ENCODE peak calls at places on chromosomes 11 and 22, in six cellular contexts. Q is HAP-1, Y is fibroblast of lung, B is tibial artery, T is mammary epithelial cell, P is left lung. N is an unnamed sample. For H3K4me1 and H3K27me3, the result is how much of the 10 kb centered on the place peaks cover.

GRCh38 chr11:107834995-107835394 is 23.6 kb downstream of the SLC35F2 start:
- DNase-seq in Y (no peak), Q (no peak), B (no peak), T (no peak), P (no peak), N (no peak)

GRCh38 chr11:119254239-119254638 is 48.1 kb downstream of the CBL start:
- DNase-seq in P (no peak), Q (no peak), B (no peak), T (no peak), Y (no peak), N (no peak)

GRCh38 chr11:105897161-105897560 is 124.9 kb downstream of the MSANTD4 start:
- DNase-seq in P (no peak), Y (no peak), Q (no peak), B (no peak), T (no peak), N (no peak)

GRCh38 chr11:65125197-65126056 is 3.3 kb downstream of the MRPL49 start:
- DNase-seq in Q (no peak), P (no peak), B (no peak), T (no peak), Y (no peak), N (no peak)

GRCh38 chr22:31625661-31626426 is 36.2 kb downstream of the PISD start:
- DNase-seq in B (no peak), T (no peak), P (peak), Y (no peak), Q (no peak), N (no peak)

GRCh38 chr11:70503878-70504240 is 105.5 kb downstream of the CTTN start:
- DNase-seq in Y (no peak), B (no peak), T (no peak), P (peak), Q (peak), N (no peak)

GRCh38 chr22:19891350-19892248 is 36.9 kb upstream of the GNB1L start:
- DNase-seq in Q (peak), T (peak), Y (peak), B (no peak), P (peak), N (peak)

GRCh38 chr11:113110046-113110445 is 148.8 kb downstream of the NCAM1 start:
- DNase-seq in T (no peak), P (no peak), Q (no peak), B (no peak), Y (no peak), N (no peak)

GRCh38 chr11:15038963-15039362 is 34.4 kb upstream of the CALCB start:
- DNase-seq in B (no peak), T (peak), Q (no peak), Y (peak), P (no peak), N (no peak)

GRCh38 chr11:128045094-128045725 is 542.1 kb downstream of the ETS1 start:
- DNase-seq in Y (peak), T (no peak), P (no peak), Q (no peak), B (no peak), N (no peak)

GRCh38 chr11:3867209-3868071 is 12.0 kb downstream of the STIM1 start:
- DNase-seq in Q (no peak), Y (no peak), P (no peak), B (no peak), T (peak), N (no peak)

GRCh38 chr11:110028904-110029303 is 64.3 kb upstream of the ZC3H12C start:
- DNase-seq in Y (no peak), P (no peak), B (no peak), T (peak), Q (no peak), N (no peak)

GRCh38 chr11:83724704-83725114 is 438.5 kb upstream of the CCDC90B start:
- DNase-seq in Y (peak), B (no peak), Q (no peak), P (no peak), T (peak), N (no peak)

GRCh38 chr11:100467821-100468508 is 219.1 kb upstream of the ARHGAP42 start:
- DNase-seq in Q (peak), B (no peak), Y (no peak), P (no peak), T (no peak), N (no peak)

GRCh38 chr11:22879615-22880014 is 19.3 kb upstream of the CCDC179 start:
- DNase-seq in Y (no peak), P (no peak), T (no peak), B (no peak), Q (no peak), N (no peak)

GRCh38 chr22:42296381-42296853 is 26.0 kb upstream of the TCF20 start:
- DNase-seq in B (no peak), P (no peak), Q (no peak), Y (no peak), T (no peak), N (no peak)

GRCh38 chr11:121613724-121614123 is 161.0 kb upstream of the SORL1-AS1 start:
- DNase-seq in Q (no peak), T (no peak), B (no peak), P (no peak), Y (peak), N (no peak)

GRCh38 chr11:72583616-72584292 is 90.5 kb downstream of the PDE2A start:
- DNase-seq in P (peak), T (no peak), Q (no peak), B (no peak), Y (no peak), N (no peak)

GRCh38 chr22:49567894-49568750 is 259.6 kb downstream of the BRD1 start:
- DNase-seq in P (peak), Y (no peak), T (no peak), Q (peak), B (peak), N (no peak)

GRCh38 chr11:45872513-45873356 is 12.7 kb upstream of the MAPK8IP1 start:
- DNase-seq in T (peak), P (no peak), Q (peak), Y (peak), B (no peak), N (no peak)

GRCh38 chr22:25120093-25120561 is 79.5 kb upstream of the CRYBB3 start:
- DNase-seq in B (no peak), Q (peak), T (peak), Y (no peak), P (no peak), N (no peak)

DNA sequence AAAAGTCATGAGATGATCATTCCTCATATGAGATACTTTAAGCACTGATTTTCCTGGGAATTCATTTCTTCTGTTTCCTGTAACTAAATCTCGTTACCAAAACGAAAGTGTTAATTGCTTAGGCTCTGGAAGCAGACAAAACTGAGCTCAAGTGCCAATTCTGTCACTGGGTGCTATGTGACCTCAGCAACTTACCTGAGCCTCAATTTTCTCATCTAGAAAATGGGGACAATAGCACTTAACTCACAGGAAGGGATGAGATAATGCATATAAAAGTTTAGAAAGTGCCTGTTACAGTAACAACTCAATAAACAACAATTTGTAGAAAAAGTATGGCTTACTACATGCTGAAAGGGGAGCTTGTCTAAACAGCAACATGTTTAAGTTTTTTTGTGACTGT is 170.2 kb upstream of the MTMR2 start:
- DNase-seq in Y (no peak), T (no peak), P (no peak), B (no peak), Q (no peak), N (no peak)
- H3K4me1 ChIP-seq in Y (under half), T (under half), P (under half), B (under half), Q (under half), N (under half)

DNA sequence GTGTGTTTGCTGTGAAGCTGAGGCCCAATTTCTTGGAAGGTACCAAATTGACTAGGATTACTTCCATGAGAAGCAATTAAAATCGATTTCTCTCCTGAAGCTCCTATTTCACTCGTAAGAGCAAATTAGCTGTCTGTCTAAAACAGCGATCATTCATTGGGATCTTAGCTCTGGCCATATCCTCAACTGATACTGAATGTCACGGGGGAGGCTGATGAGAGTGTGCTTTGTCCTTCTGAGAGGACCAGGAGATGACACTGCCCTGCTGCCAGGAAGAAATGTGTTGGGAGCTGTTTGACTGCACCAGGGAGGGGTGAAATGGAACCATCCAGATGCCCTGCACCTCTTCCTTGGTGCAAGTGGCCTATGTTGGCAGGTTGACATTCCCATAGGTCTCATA is 24.7 kb downstream of the USH1C start:
- DNase-seq in T (no peak), P (no peak), B (no peak), Q (no peak), Y (no peak), N (no peak)
- H3K27me3 ChIP-seq in T (under half), P (under half), B (under half), Q (under half), Y (under half), N (under half)

GRCh38 chr22:38871360-38872171 is 450 bp downstream of the CBX6 start:
- DNase-seq in B (no peak), P (peak), Y (no peak), Q (no peak), T (peak), N (peak)

GRCh38 chr22:38869663-38870062 is 2.4 kb downstream of the CBX6 start:
- DNase-seq in Y (no peak), Q (no peak), B (no peak), P (no peak), T (no peak), N (no peak)

GRCh38 chr22:38872172-38872830 is at the start of gene CBX6:
- DNase-seq in Q (peak), Y (peak), P (peak), B (peak), T (peak), N (peak)

GRCh38 chr22:38870312-38870741 is 1.7 kb downstream of the CBX6 start:
- DNase-seq in T (peak), P (peak), B (peak), Q (peak), Y (peak), N (peak)

GRCh38 chr22:38870791-38871359 is 1.1 kb downstream of the CBX6 start:
- DNase-seq in Q (no peak), T (no peak), P (no peak), Y (no peak), B (no peak), N (no peak)
- H3K4me1 ChIP-seq in Q (under half), T (under half), P (under half), Y (under half), B (under half), N (half or more)

GRCh38 chr11:133956650-133957633 is at the start of gene IGSF9B:
- DNase-seq in Q (peak), Y (peak), P (peak), T (peak), B (peak), N (peak)
- H3K27me3 ChIP-seq in Q (under half), Y (under half), P (half or more), T (under half), B (under half), N (under half)

DNA sequence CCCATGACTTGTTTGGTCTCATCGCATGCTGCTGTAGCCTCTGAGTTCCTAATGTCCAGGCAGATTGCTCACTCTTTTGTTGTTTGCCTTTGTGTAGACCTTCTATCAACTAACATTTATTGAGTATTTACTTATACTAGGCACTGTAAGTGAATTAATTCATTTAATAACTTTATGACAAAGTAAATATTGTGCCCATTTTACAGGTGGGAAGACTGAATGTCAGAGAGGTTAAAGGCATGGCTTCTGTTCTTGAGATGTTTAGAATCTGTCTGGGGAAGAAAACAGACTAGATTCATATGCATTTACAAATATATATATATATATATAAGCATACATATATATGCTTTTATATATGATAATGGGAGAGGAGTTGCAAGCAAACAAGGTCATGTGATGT is 27.1 kb downstream of the EHF start:
- DNase-seq in Q (no peak), Y (no peak), B (no peak), T (no peak), P (no peak), N (no peak)
- H3K4me1 ChIP-seq in Q (under half), Y (under half), B (under half), T (under half), P (under half), N (under half)

GRCh38 chr11:62169935-62170334 is 20.1 kb upstream of the SCGB1D1 start:
- DNase-seq in B (no peak), P (no peak), T (no peak), Q (no peak), Y (peak), N (no peak)

GRCh38 chr11:62166371-62166770 is 23.6 kb upstream of the SCGB1D1 start:
- DNase-seq in B (no peak), P (no peak), T (no peak), Y (no peak), Q (no peak), N (no peak)

GRCh38 chr11:62169448-62169847 is 20.6 kb upstream of the SCGB1D1 start:
- DNase-seq in Y (no peak), B (no peak), Q (no peak), P (no peak), T (no peak), N (no peak)

GRCh38 chr11:62176766-62177165 is 13.2 kb upstream of the SCGB1D1 start:
- DNase-seq in Q (no peak), B (no peak), T (no peak), Y (no peak), P (no peak), N (no peak)

DNA sequence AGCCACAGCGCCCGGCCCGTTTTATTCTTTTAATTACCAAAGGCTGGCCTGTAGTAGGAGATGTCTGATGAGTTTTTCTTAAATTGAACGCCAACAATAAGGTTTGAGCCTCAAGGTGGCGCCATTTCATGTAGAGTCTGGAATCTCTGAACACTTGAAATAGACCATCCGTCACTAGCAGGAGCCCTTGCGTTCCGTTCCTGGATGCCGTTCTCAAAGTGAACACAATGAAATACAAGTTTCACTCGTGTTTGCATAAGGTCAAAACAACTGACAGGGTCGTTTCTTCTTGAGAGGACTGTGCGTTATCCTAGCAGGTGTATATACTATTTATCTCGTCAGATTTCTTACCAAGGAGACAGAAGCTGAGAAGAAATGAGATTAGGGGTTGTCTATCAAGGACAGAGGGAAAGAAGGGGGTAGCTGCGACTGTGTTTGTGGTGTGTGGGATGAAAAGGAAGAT is 18.7 kb upstream of the SCGB1D1 start:
- DNase-seq in B (peak), Q (peak), Y (peak), P (no peak), T (peak), N (peak)
- H3K27me3 ChIP-seq in B (under half), Q (under half), Y (under half), P (half or more), T (under half), N (under half)

GRCh38 chr11:133947298-133947905 is 9.4 kb downstream of the IGSF9B start:
- DNase-seq in P (peak), B (no peak), Q (peak), T (peak), Y (peak), N (peak)
- H3K4me1 ChIP-seq in P (under half), B (half or more), Q (under half), T (under half), Y (under half), N (half or more)

DNA sequence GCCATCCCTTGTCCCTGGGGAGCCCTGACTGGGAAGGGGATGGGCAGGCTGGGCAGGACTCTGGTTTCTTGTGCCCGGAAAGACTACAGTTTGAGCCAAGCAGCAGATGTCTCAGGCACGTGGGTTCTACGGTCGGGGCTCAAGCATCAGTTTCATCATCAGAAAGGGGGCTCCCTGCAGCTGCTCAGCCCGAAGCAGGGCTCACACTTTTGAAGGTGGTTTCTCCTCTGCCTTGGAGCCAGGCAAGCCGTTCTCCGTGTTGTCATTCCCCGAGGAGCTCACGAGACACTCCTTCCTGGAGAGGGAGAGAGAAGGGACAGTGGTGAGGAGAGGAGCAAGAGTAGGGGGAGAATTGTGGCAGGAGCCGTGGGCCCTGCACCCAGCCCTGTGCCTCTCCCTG is 15.8 kb downstream of the SCN4B start:
- DNase-seq in Q (no peak), B (no peak), P (no peak), Y (no peak), T (no peak), N (no peak)
- H3K27me3 ChIP-seq in Q (under half), B (under half), P (under half), Y (under half), T (under half), N (under half)

DNA sequence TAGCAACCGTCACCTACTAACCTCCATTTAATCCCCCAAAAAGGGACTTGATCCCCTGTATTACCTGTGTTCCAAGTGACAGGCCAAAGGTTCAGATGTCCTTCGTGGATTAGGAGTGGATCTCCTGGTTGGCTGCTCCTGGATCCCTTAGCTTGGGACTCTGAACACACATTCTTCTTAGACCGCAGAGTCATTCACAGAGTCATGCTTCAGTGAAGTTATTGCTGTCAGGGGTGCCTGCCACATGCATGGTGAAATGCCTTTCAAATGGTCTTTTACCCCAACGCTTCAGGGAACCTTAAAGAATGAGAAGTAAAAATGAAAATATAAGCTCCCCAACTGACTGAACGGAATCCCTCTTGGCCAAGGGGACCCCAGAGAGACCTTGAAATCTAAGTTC is 49.1 kb downstream of the ADAMTS8 start:
- DNase-seq in Y (no peak), P (no peak), Q (no peak), T (no peak), B (no peak), N (no peak)
- H3K4me1 ChIP-seq in Y (under half), P (under half), Q (under half), T (under half), B (under half), N (under half)

GRCh38 chr22:44493206-44493605 is 4.8 kb downstream of the RTL6 start:
- DNase-seq in B (no peak), T (no peak), Q (no peak), Y (no peak), P (no peak), N (no peak)
- H3K27me3 ChIP-seq in B (under half), T (under half), Q (under half), Y (under half), P (under half), N (under half)

N was measured in CD4-positive, alpha-beta memory T cell.